ENCODE peak calls at places on chromosomes 2 and 18, in nine cellular contexts. One of them, this sample, is unnamed. For H3K9me3, the result is how much of the 10 kb centered on the place peaks cover.

GRCh38 chr2:127847926-127848325 is 10.0 kb downstream of the POLR2D start:
- DNase-seq in naive thymus-derived CD4-positive, alpha-beta T cell: no peak
- DNase-seq in OCI-LY7: no peak
- DNase-seq in Peyer's patch: no peak
- DNase-seq in CD8-positive, alpha-beta memory T cell: no peak
- DNase-seq in PC-9: no peak
- DNase-seq in right atrium auricular region: no peak
- DNase-seq in AG04450: no peak
- DNase-seq in HCT116: no peak
- DNase-seq in this sample: no peak

GRCh38 chr2:94997981-94998920 is 27.3 kb upstream of the MAL start:
- DNase-seq in Peyer's patch: peak
- DNase-seq in HCT116: no peak
- DNase-seq in right atrium auricular region: no peak
- DNase-seq in PC-9: peak
- DNase-seq in OCI-LY7: no peak
- DNase-seq in AG04450: no peak
- DNase-seq in naive thymus-derived CD4-positive, alpha-beta T cell: no peak
- DNase-seq in CD8-positive, alpha-beta memory T cell: no peak
- DNase-seq in this sample: peak

GRCh38 chr2:199716807-199717586 is 134.0 kb downstream of the FTCDNL1 start:
- DNase-seq in Peyer's patch: no peak
- DNase-seq in AG04450: no peak
- DNase-seq in CD8-positive, alpha-beta memory T cell: no peak
- DNase-seq in PC-9: peak
- DNase-seq in HCT116: no peak
- DNase-seq in OCI-LY7: no peak
- DNase-seq in right atrium auricular region: no peak
- DNase-seq in naive thymus-derived CD4-positive, alpha-beta T cell: no peak
- DNase-seq in this sample: no peak

GRCh38 chr2:147094077-147094476 is 750.8 kb upstream of the ACVR2A start:
- DNase-seq in Peyer's patch: no peak
- DNase-seq in AG04450: no peak
- DNase-seq in PC-9: no peak
- DNase-seq in naive thymus-derived CD4-positive, alpha-beta T cell: no peak
- DNase-seq in OCI-LY7: no peak
- DNase-seq in HCT116: no peak
- DNase-seq in CD8-positive, alpha-beta memory T cell: no peak
- DNase-seq in right atrium auricular region: no peak
- DNase-seq in this sample: no peak

GRCh38 chr18:79458917-79459803 is 63.4 kb downstream of the NFATC1 start:
- DNase-seq in right atrium auricular region: no peak
- DNase-seq in Peyer's patch: no peak
- DNase-seq in PC-9: no peak
- DNase-seq in HCT116: no peak
- DNase-seq in CD8-positive, alpha-beta memory T cell: no peak
- DNase-seq in naive thymus-derived CD4-positive, alpha-beta T cell: no peak
- DNase-seq in AG04450: no peak
- DNase-seq in OCI-LY7: no peak
- DNase-seq in this sample: no peak

GRCh38 chr18:39742015-39742466 is 2176.4 kb upstream of the CELF4 start:
- DNase-seq in Peyer's patch: no peak
- DNase-seq in HCT116: no peak
- DNase-seq in CD8-positive, alpha-beta memory T cell: no peak
- DNase-seq in OCI-LY7: no peak
- DNase-seq in right atrium auricular region: no peak
- DNase-seq in AG04450: peak
- DNase-seq in naive thymus-derived CD4-positive, alpha-beta T cell: no peak
- DNase-seq in PC-9: no peak
- DNase-seq in this sample: no peak

GRCh38 chr2:54757496-54757895 is 34.0 kb downstream of the EML6 start:
- DNase-seq in right atrium auricular region: no peak
- DNase-seq in HCT116: no peak
- DNase-seq in Peyer's patch: no peak
- DNase-seq in CD8-positive, alpha-beta memory T cell: no peak
- DNase-seq in AG04450: no peak
- DNase-seq in OCI-LY7: peak
- DNase-seq in naive thymus-derived CD4-positive, alpha-beta T cell: no peak
- DNase-seq in PC-9: no peak
- DNase-seq in this sample: no peak

GRCh38 chr18:55485666-55486065 is 102.3 kb downstream of the TCF4 start:
- DNase-seq in naive thymus-derived CD4-positive, alpha-beta T cell: no peak
- DNase-seq in HCT116: no peak
- DNase-seq in AG04450: no peak
- DNase-seq in PC-9: no peak
- DNase-seq in right atrium auricular region: no peak
- DNase-seq in CD8-positive, alpha-beta memory T cell: no peak
- DNase-seq in Peyer's patch: no peak
- DNase-seq in OCI-LY7: no peak
- DNase-seq in this sample: no peak

GRCh38 chr2:224816816-224817215 is 100.7 kb upstream of the CCDC195 start:
- DNase-seq in right atrium auricular region: no peak
- DNase-seq in OCI-LY7: no peak
- DNase-seq in HCT116: peak
- DNase-seq in Peyer's patch: no peak
- DNase-seq in PC-9: no peak
- DNase-seq in CD8-positive, alpha-beta memory T cell: no peak
- DNase-seq in naive thymus-derived CD4-positive, alpha-beta T cell: no peak
- DNase-seq in AG04450: no peak
- DNase-seq in this sample: no peak

GRCh38 chr2:101805146-101806088 is 107.9 kb downstream of the MAP4K4 start:
- DNase-seq in OCI-LY7: no peak
- DNase-seq in PC-9: peak
- DNase-seq in HCT116: no peak
- DNase-seq in naive thymus-derived CD4-positive, alpha-beta T cell: no peak
- DNase-seq in Peyer's patch: no peak
- DNase-seq in CD8-positive, alpha-beta memory T cell: no peak
- DNase-seq in right atrium auricular region: no peak
- DNase-seq in AG04450: no peak
- DNase-seq in this sample: no peak

GRCh38 chr2:23092831-23093230 is 292.1 kb upstream of the KLHL29 start:
- DNase-seq in OCI-LY7: peak
- DNase-seq in naive thymus-derived CD4-positive, alpha-beta T cell: no peak
- DNase-seq in Peyer's patch: no peak
- DNase-seq in AG04450: no peak
- DNase-seq in PC-9: no peak
- DNase-seq in CD8-positive, alpha-beta memory T cell: no peak
- DNase-seq in HCT116: no peak
- DNase-seq in right atrium auricular region: no peak
- DNase-seq in this sample: no peak

GRCh38 chr2:3223080-3223923 is 154.3 kb downstream of the EIPR1 start:
- DNase-seq in OCI-LY7: no peak
- DNase-seq in HCT116: no peak
- DNase-seq in PC-9: no peak
- DNase-seq in right atrium auricular region: no peak
- DNase-seq in CD8-positive, alpha-beta memory T cell: peak
- DNase-seq in naive thymus-derived CD4-positive, alpha-beta T cell: no peak
- DNase-seq in AG04450: peak
- DNase-seq in Peyer's patch: peak
- DNase-seq in this sample: no peak

GRCh38 chr2:51368250-51368649 is 336.3 kb upstream of the NRXN1 start:
- DNase-seq in Peyer's patch: no peak
- DNase-seq in OCI-LY7: no peak
- DNase-seq in CD8-positive, alpha-beta memory T cell: no peak
- DNase-seq in AG04450: no peak
- DNase-seq in naive thymus-derived CD4-positive, alpha-beta T cell: no peak
- DNase-seq in right atrium auricular region: no peak
- DNase-seq in PC-9: no peak
- DNase-seq in HCT116: no peak
- DNase-seq in this sample: no peak

GRCh38 chr18:2883137-2883671 is 36.4 kb downstream of the EMILIN2 start:
- DNase-seq in HCT116: no peak
- DNase-seq in PC-9: no peak
- DNase-seq in Peyer's patch: peak
- DNase-seq in OCI-LY7: peak
- DNase-seq in AG04450: no peak
- DNase-seq in naive thymus-derived CD4-positive, alpha-beta T cell: no peak
- DNase-seq in CD8-positive, alpha-beta memory T cell: no peak
- DNase-seq in right atrium auricular region: no peak
- DNase-seq in this sample: peak

GRCh38 chr2:164146478-164146877 is 410.7 kb upstream of the FIGN start:
- DNase-seq in naive thymus-derived CD4-positive, alpha-beta T cell: no peak
- DNase-seq in HCT116: no peak
- DNase-seq in right atrium auricular region: no peak
- DNase-seq in PC-9: no peak
- DNase-seq in OCI-LY7: no peak
- DNase-seq in AG04450: no peak
- DNase-seq in Peyer's patch: no peak
- DNase-seq in CD8-positive, alpha-beta memory T cell: no peak
- DNase-seq in this sample: no peak

DNA sequence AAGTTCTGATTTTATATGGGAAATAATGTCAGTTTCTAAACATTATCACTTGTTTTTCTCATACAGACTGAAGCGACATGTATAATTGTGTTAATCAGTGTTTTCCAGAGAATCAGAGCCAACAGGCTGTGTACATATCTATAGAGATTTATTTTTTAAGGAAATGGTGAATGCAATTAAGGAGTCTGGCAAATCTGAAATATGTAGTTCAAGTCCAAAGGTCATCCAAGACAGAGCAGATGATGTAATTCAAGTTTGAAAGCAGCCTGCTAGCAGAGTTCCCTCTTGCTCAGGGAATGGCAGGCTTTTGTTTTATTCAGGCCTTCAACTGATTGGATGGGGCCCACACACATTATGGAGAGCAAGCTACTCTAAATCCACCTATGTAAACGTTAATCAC is 282.6 kb downstream of the CBLN2 start:
- DNase-seq in AG04450: no peak
- DNase-seq in right atrium auricular region: no peak
- DNase-seq in Peyer's patch: no peak
- DNase-seq in CD8-positive, alpha-beta memory T cell: no peak
- DNase-seq in naive thymus-derived CD4-positive, alpha-beta T cell: no peak
- DNase-seq in OCI-LY7: no peak
- DNase-seq in HCT116: no peak
- DNase-seq in PC-9: no peak
- DNase-seq in this sample: no peak
- H3K9me3 ChIP-seq in AG04450: under half
- H3K9me3 ChIP-seq in right atrium auricular region: under half
- H3K9me3 ChIP-seq in Peyer's patch: under half
- H3K9me3 ChIP-seq in CD8-positive, alpha-beta memory T cell: under half
- H3K9me3 ChIP-seq in naive thymus-derived CD4-positive, alpha-beta T cell: under half
- H3K9me3 ChIP-seq in OCI-LY7: under half
- H3K9me3 ChIP-seq in HCT116: under half
- H3K9me3 ChIP-seq in PC-9: under half
- H3K9me3 ChIP-seq in this sample: under half

DNA sequence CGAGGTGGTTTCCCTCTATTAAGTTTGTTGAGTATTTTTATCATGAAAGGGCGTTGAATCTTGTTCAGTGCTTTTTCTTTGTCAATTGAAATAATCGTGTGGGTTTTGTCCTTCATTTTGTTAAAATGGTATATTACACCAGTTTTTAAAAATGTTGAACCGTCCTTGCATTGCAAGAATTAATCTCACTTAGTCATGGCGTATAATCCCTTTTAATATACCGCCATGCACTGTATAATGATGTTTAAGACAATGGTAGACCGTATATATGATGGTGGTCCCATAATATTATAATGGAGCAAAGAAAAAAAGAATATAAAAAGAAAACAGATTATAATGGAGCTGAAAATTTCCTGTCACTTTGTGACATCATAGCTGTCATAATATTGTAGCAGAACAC is 50.6 kb downstream of the CCDC138 start:
- DNase-seq in naive thymus-derived CD4-positive, alpha-beta T cell: no peak
- DNase-seq in CD8-positive, alpha-beta memory T cell: no peak
- DNase-seq in right atrium auricular region: no peak
- DNase-seq in HCT116: no peak
- DNase-seq in Peyer's patch: no peak
- DNase-seq in PC-9: no peak
- DNase-seq in AG04450: no peak
- DNase-seq in OCI-LY7: no peak
- DNase-seq in this sample: no peak
- H3K9me3 ChIP-seq in naive thymus-derived CD4-positive, alpha-beta T cell: under half
- H3K9me3 ChIP-seq in CD8-positive, alpha-beta memory T cell: under half
- H3K9me3 ChIP-seq in right atrium auricular region: under half
- H3K9me3 ChIP-seq in HCT116: under half
- H3K9me3 ChIP-seq in Peyer's patch: under half
- H3K9me3 ChIP-seq in PC-9: under half
- H3K9me3 ChIP-seq in AG04450: under half
- H3K9me3 ChIP-seq in OCI-LY7: under half
- H3K9me3 ChIP-seq in this sample: under half

GRCh38 chr2:240531038-240531437 is 26.8 kb downstream of the ANKMY1 start:
- DNase-seq in CD8-positive, alpha-beta memory T cell: no peak
- DNase-seq in naive thymus-derived CD4-positive, alpha-beta T cell: no peak
- DNase-seq in OCI-LY7: no peak
- DNase-seq in right atrium auricular region: no peak
- DNase-seq in HCT116: no peak
- DNase-seq in PC-9: no peak
- DNase-seq in AG04450: no peak
- DNase-seq in Peyer's patch: no peak
- DNase-seq in this sample: no peak
- H3K9me3 ChIP-seq in CD8-positive, alpha-beta memory T cell: under half
- H3K9me3 ChIP-seq in naive thymus-derived CD4-positive, alpha-beta T cell: under half
- H3K9me3 ChIP-seq in OCI-LY7: under half
- H3K9me3 ChIP-seq in right atrium auricular region: under half
- H3K9me3 ChIP-seq in HCT116: under half
- H3K9me3 ChIP-seq in PC-9: under half
- H3K9me3 ChIP-seq in AG04450: under half
- H3K9me3 ChIP-seq in Peyer's patch: under half
- H3K9me3 ChIP-seq in this sample: under half

DNA sequence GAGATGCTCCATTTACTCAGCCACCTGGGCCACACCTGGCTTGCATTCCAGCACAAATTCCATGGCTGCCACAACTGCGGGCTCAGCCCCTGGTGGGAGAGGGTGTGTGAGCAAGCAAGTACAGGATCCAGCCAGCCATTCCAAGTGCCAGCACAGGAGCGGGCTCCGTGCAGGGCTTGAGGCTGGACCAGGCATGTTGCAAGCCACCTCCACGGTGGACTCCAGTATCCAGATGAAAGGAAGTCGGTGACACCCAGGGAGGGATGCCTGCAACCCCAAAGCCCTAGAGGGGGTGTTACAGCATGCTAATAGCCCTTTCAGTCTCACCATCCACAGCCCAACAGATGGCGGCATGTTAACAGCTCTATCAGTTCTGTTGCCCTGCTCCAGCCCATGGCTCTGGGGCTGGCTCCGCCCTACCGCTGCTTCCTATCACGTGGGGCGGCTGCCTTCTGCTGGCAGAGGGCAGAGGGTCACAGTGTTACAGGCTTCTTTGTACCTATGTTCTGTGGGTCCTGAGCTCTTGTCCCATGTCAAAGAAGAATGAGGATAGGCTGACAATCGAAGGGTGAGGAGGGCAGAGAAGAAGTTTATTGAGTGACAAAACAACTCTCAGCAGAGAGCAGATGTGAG is 11.7 kb upstream of the GORASP2 start:
- DNase-seq in naive thymus-derived CD4-positive, alpha-beta T cell: no peak
- DNase-seq in HCT116: no peak
- DNase-seq in Peyer's patch: no peak
- DNase-seq in right atrium auricular region: no peak
- DNase-seq in PC-9: peak
- DNase-seq in OCI-LY7: no peak
- DNase-seq in CD8-positive, alpha-beta memory T cell: no peak
- DNase-seq in AG04450: no peak
- DNase-seq in this sample: no peak
- H3K9me3 ChIP-seq in naive thymus-derived CD4-positive, alpha-beta T cell: under half
- H3K9me3 ChIP-seq in HCT116: under half
- H3K9me3 ChIP-seq in Peyer's patch: under half
- H3K9me3 ChIP-seq in right atrium auricular region: under half
- H3K9me3 ChIP-seq in PC-9: under half
- H3K9me3 ChIP-seq in OCI-LY7: under half
- H3K9me3 ChIP-seq in CD8-positive, alpha-beta memory T cell: under half
- H3K9me3 ChIP-seq in AG04450: under half
- H3K9me3 ChIP-seq in this sample: half or more

GRCh38 chr2:171629113-171629512 is 58.2 kb upstream of the DYNC1I2 start:
- DNase-seq in naive thymus-derived CD4-positive, alpha-beta T cell: no peak
- DNase-seq in Peyer's patch: no peak
- DNase-seq in AG04450: no peak
- DNase-seq in OCI-LY7: no peak
- DNase-seq in CD8-positive, alpha-beta memory T cell: no peak
- DNase-seq in HCT116: no peak
- DNase-seq in right atrium auricular region: no peak
- DNase-seq in PC-9: no peak
- DNase-seq in this sample: no peak
- H3K9me3 ChIP-seq in naive thymus-derived CD4-positive, alpha-beta T cell: under half
- H3K9me3 ChIP-seq in Peyer's patch: under half
- H3K9me3 ChIP-seq in AG04450: under half
- H3K9me3 ChIP-seq in OCI-LY7: under half
- H3K9me3 ChIP-seq in CD8-positive, alpha-beta memory T cell: under half
- H3K9me3 ChIP-seq in HCT116: under half
- H3K9me3 ChIP-seq in right atrium auricular region: under half
- H3K9me3 ChIP-seq in PC-9: under half
- H3K9me3 ChIP-seq in this sample: under half